ENCODE peak calls at places on chromosomes 3 and 15, in six cellular contexts. One of them, this sample, is unnamed.

GRCh38 chr15:73183071-73183470 is 130.8 kb downstream of the NEO1 start:
- DNase-seq in mammary epithelial cell: no peak
- DNase-seq in astrocyte: no peak
- DNase-seq in fibroblast of lung: no peak
- DNase-seq in PC-3: no peak
- DNase-seq in endothelial cell of umbilical vein: no peak
- DNase-seq in this sample: no peak

GRCh38 chr3:186141776-186142175 is 32.9 kb upstream of the ETV5 start:
- DNase-seq in mammary epithelial cell: no peak
- DNase-seq in endothelial cell of umbilical vein: no peak
- DNase-seq in astrocyte: no peak
- DNase-seq in fibroblast of lung: no peak
- DNase-seq in PC-3: no peak
- DNase-seq in this sample: no peak

GRCh38 chr3:52524752-52525661 is 8.7 kb downstream of the NT5DC2 start:
- DNase-seq in endothelial cell of umbilical vein: peak
- DNase-seq in mammary epithelial cell: no peak
- DNase-seq in astrocyte: no peak
- DNase-seq in PC-3: no peak
- DNase-seq in fibroblast of lung: no peak
- DNase-seq in this sample: no peak

GRCh38 chr15:23472678-23473077 is 25.6 kb upstream of the GOLGA6L2 start:
- DNase-seq in endothelial cell of umbilical vein: no peak
- DNase-seq in mammary epithelial cell: peak
- DNase-seq in PC-3: peak
- DNase-seq in astrocyte: peak
- DNase-seq in fibroblast of lung: peak
- DNase-seq in this sample: no peak

GRCh38 chr15:101045236-101045646 is 126.1 kb downstream of the LRRK1 start:
- DNase-seq in mammary epithelial cell: no peak
- DNase-seq in astrocyte: no peak
- DNase-seq in fibroblast of lung: no peak
- DNase-seq in PC-3: no peak
- DNase-seq in endothelial cell of umbilical vein: peak
- DNase-seq in this sample: no peak

GRCh38 chr3:26280517-26280916 is 342.1 kb upstream of the LRRC3B start:
- DNase-seq in fibroblast of lung: no peak
- DNase-seq in mammary epithelial cell: no peak
- DNase-seq in endothelial cell of umbilical vein: no peak
- DNase-seq in astrocyte: no peak
- DNase-seq in PC-3: no peak
- DNase-seq in this sample: no peak

GRCh38 chr15:85408270-85408746 is 27.9 kb downstream of the AKAP13 start:
- DNase-seq in mammary epithelial cell: no peak
- DNase-seq in endothelial cell of umbilical vein: no peak
- DNase-seq in fibroblast of lung: no peak
- DNase-seq in PC-3: no peak
- DNase-seq in astrocyte: no peak
- DNase-seq in this sample: no peak

GRCh38 chr3:123068227-123069020 is 1.6 kb downstream of the PDIA5 start:
- DNase-seq in PC-3: peak
- DNase-seq in endothelial cell of umbilical vein: no peak
- DNase-seq in astrocyte: no peak
- DNase-seq in mammary epithelial cell: no peak
- DNase-seq in fibroblast of lung: no peak
- DNase-seq in this sample: no peak

GRCh38 chr3:194130807-194131589 is 5.0 kb upstream of the HES1 start:
- DNase-seq in astrocyte: peak
- DNase-seq in endothelial cell of umbilical vein: no peak
- DNase-seq in mammary epithelial cell: peak
- DNase-seq in PC-3: peak
- DNase-seq in fibroblast of lung: peak
- DNase-seq in this sample: peak

GRCh38 chr15:60667190-60667868 is 188.4 kb upstream of the ICE2 start:
- DNase-seq in PC-3: no peak
- DNase-seq in fibroblast of lung: no peak
- DNase-seq in mammary epithelial cell: no peak
- DNase-seq in endothelial cell of umbilical vein: no peak
- DNase-seq in astrocyte: no peak
- DNase-seq in this sample: no peak

GRCh38 chr3:140447136-140447535 is 230.7 kb upstream of the TRIM42 start:
- DNase-seq in PC-3: no peak
- DNase-seq in mammary epithelial cell: no peak
- DNase-seq in astrocyte: no peak
- DNase-seq in fibroblast of lung: peak
- DNase-seq in endothelial cell of umbilical vein: no peak
- DNase-seq in this sample: no peak

DNA sequence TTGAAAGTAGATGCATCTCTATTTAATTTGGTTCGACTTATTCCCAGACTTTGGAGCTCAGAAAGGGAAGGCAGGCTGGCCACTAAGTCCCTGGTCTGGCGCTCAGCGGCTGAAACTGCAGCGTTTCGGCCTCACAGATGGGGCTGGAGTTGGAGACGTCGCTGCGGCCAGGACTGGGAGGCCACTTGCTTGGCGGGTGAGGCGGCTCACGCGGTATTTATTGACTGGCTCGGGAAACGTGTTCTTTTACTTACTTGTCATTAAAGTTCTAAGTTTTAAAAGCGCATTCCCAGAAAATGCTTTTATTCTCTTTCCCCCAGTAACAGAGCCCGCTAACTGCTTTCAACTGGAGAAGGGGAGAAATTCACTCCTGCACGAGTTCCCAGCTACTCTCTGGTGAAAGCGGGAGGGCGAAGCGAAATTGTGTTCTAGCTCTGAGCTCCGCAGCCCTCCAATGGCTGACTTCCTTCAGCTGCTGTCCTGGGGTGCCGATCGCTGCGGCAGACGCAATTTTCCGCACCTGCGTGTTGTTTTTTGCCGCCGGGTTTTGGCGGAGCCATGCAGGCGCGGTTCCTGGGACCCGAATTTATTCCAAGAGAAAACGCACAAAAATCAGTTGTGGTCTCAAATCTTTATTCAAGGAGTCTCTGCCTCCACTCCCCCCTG is 13.9 kb downstream of the ZIC1 start:
- DNase-seq in PC-3: no peak
- DNase-seq in fibroblast of lung: no peak
- DNase-seq in mammary epithelial cell: no peak
- DNase-seq in astrocyte: no peak
- DNase-seq in endothelial cell of umbilical vein: no peak
- DNase-seq in this sample: no peak
- TF ChIP-seq EZH2 in PC-3: peak
- TF ChIP-seq EZH2 in fibroblast of lung: peak
- TF ChIP-seq EZH2 in mammary epithelial cell: peak
- TF ChIP-seq EZH2 in astrocyte: peak
- TF ChIP-seq EZH2 in endothelial cell of umbilical vein: peak
- TF ChIP-seq EZH2 in this sample: no peak

GRCh38 chr15:77796046-77796729 is 163.5 kb upstream of the LINGO1 start:
- DNase-seq in fibroblast of lung: no peak
- DNase-seq in astrocyte: no peak
- DNase-seq in endothelial cell of umbilical vein: no peak
- DNase-seq in PC-3: no peak
- DNase-seq in mammary epithelial cell: no peak
- DNase-seq in this sample: no peak

GRCh38 chr15:77795446-77795845 is 162.7 kb upstream of the LINGO1 start:
- DNase-seq in endothelial cell of umbilical vein: no peak
- DNase-seq in astrocyte: no peak
- DNase-seq in PC-3: no peak
- DNase-seq in fibroblast of lung: no peak
- DNase-seq in mammary epithelial cell: no peak
- DNase-seq in this sample: no peak

GRCh38 chr15:77797270-77797669 is 164.6 kb upstream of the LINGO1 start:
- DNase-seq in PC-3: no peak
- DNase-seq in fibroblast of lung: no peak
- DNase-seq in endothelial cell of umbilical vein: no peak
- DNase-seq in mammary epithelial cell: no peak
- DNase-seq in astrocyte: no peak
- DNase-seq in this sample: peak

GRCh38 chr15:77798847-77799246 is 166.1 kb upstream of the LINGO1 start:
- DNase-seq in endothelial cell of umbilical vein: no peak
- DNase-seq in PC-3: no peak
- DNase-seq in mammary epithelial cell: no peak
- DNase-seq in astrocyte: no peak
- DNase-seq in fibroblast of lung: no peak
- DNase-seq in this sample: no peak

GRCh38 chr15:77798151-77798550 is 165.4 kb upstream of the LINGO1 start:
- DNase-seq in astrocyte: no peak
- DNase-seq in PC-3: no peak
- DNase-seq in fibroblast of lung: no peak
- DNase-seq in mammary epithelial cell: no peak
- DNase-seq in endothelial cell of umbilical vein: no peak
- DNase-seq in this sample: no peak
- H3K4me2 ChIP-seq in astrocyte: no peak
- H3K4me2 ChIP-seq in PC-3: no peak
- H3K4me2 ChIP-seq in fibroblast of lung: no peak
- H3K4me2 ChIP-seq in mammary epithelial cell: no peak
- H3K4me2 ChIP-seq in endothelial cell of umbilical vein: no peak
- H3K4me2 ChIP-seq in this sample: no peak

GRCh38 chr3:32423956-32424558 is 32.4 kb downstream of the CMTM7 start:
- DNase-seq in astrocyte: no peak
- DNase-seq in endothelial cell of umbilical vein: no peak
- DNase-seq in fibroblast of lung: no peak
- DNase-seq in mammary epithelial cell: no peak
- DNase-seq in PC-3: no peak
- DNase-seq in this sample: peak
- TF ChIP-seq EZH2 in astrocyte: no peak
- TF ChIP-seq EZH2 in endothelial cell of umbilical vein: no peak
- TF ChIP-seq EZH2 in fibroblast of lung: no peak
- TF ChIP-seq EZH2 in mammary epithelial cell: no peak
- TF ChIP-seq EZH2 in PC-3: no peak
- TF ChIP-seq EZH2 in this sample: no peak

GRCh38 chr3:127551971-127552370 is 38.6 kb downstream of the TPRA1 start:
- DNase-seq in PC-3: no peak
- DNase-seq in astrocyte: no peak
- DNase-seq in mammary epithelial cell: no peak
- DNase-seq in endothelial cell of umbilical vein: no peak
- DNase-seq in fibroblast of lung: no peak
- DNase-seq in this sample: no peak

GRCh38 chr3:127550758-127551157 is 39.8 kb downstream of the TPRA1 start:
- DNase-seq in astrocyte: no peak
- DNase-seq in mammary epithelial cell: no peak
- DNase-seq in fibroblast of lung: no peak
- DNase-seq in endothelial cell of umbilical vein: no peak
- DNase-seq in PC-3: no peak
- DNase-seq in this sample: no peak

GRCh38 chr3:127551178-127551577 is 39.4 kb downstream of the TPRA1 start:
- DNase-seq in endothelial cell of umbilical vein: no peak
- DNase-seq in PC-3: no peak
- DNase-seq in mammary epithelial cell: no peak
- DNase-seq in fibroblast of lung: no peak
- DNase-seq in astrocyte: no peak
- DNase-seq in this sample: no peak

GRCh38 chr3:127547761-127548605 is 42.5 kb downstream of the TPRA1 start:
- DNase-seq in astrocyte: peak
- DNase-seq in fibroblast of lung: peak
- DNase-seq in PC-3: peak
- DNase-seq in endothelial cell of umbilical vein: peak
- DNase-seq in mammary epithelial cell: peak
- DNase-seq in this sample: peak

DNA sequence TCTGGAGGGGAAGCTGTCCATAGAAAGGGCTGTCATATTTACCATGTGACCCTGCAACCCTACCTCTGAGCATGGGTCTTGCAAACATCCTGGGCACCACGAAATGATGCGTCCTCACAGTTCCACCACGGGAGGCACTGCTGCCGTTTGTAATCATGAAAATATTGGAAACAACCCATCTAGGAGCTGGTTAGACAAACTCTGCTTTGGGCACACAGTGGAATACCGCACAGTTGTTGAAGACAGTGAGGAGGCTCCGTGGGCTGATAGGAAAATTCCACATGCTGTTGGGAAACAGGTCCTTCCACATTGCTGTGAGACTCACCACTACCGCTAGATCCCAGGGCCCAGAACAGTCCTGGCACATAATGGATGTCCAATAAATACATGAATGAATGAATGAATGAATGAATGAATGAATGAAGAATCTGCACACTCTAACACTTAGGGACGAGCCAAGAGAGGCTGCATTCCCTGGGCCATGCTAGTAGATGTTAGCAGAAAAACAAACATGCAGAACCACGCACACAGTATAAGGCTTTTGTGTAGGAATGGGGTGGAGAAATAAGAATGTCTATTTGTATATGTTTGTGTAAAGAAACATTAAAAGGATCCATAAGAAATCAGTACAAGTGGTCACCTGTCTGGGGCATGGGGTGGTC is 40.6 kb downstream of the TPRA1 start:
- DNase-seq in PC-3: peak
- DNase-seq in fibroblast of lung: no peak
- DNase-seq in endothelial cell of umbilical vein: no peak
- DNase-seq in astrocyte: no peak
- DNase-seq in mammary epithelial cell: no peak
- DNase-seq in this sample: no peak
- H3K4me2 ChIP-seq in PC-3: no peak
- H3K4me2 ChIP-seq in fibroblast of lung: no peak
- H3K4me2 ChIP-seq in endothelial cell of umbilical vein: no peak
- H3K4me2 ChIP-seq in astrocyte: no peak
- H3K4me2 ChIP-seq in mammary epithelial cell: no peak
- H3K4me2 ChIP-seq in this sample: no peak

DNA sequence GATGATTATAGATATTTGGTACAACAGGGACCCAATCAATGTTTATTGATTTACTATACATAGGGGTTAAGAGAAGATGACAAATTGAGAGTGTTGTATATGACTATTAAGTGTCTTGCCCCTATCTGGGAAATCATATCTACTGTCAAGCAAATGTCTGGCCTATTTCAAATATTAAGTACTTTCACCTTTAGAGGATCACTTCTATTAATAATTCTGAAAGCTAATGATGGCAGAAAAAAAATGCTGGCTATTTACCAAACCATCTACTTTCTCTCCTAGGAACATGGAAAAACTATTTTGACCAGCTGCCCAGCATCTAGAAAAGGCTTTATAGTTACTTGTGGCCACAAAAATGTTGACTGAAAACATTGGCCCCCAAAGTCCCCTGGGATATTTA is 632.3 kb upstream of the ZNF385D start:
- DNase-seq in fibroblast of lung: no peak
- DNase-seq in mammary epithelial cell: no peak
- DNase-seq in endothelial cell of umbilical vein: no peak
- DNase-seq in PC-3: no peak
- DNase-seq in astrocyte: no peak
- DNase-seq in this sample: no peak
- TF ChIP-seq EZH2 in fibroblast of lung: no peak
- TF ChIP-seq EZH2 in mammary epithelial cell: no peak
- TF ChIP-seq EZH2 in endothelial cell of umbilical vein: no peak
- TF ChIP-seq EZH2 in PC-3: no peak
- TF ChIP-seq EZH2 in astrocyte: no peak
- TF ChIP-seq EZH2 in this sample: no peak

This sample was measured in DND-41.